ENCODE peak calls at places on chromosomes 6 and 20, in six cellular contexts. N, Y, M, C, Z and G are unnamed samples.

GRCh38 chr20:62926229-62927127 is at the start of gene DIDO1:
- DNase-seq in Z (peak; percentile 83), Y (peak; percentile 83), C (peak; percentile 80), M (peak; percentile 92), N (peak; percentile 89), G (peak; percentile 89)

GRCh38 chr6:41624621-41625365 is 13.5 kb upstream of the MDFI start:
- DNase-seq in Z (no peak), N (no peak), C (no peak), Y (no peak), M (no peak), G (no peak)

GRCh38 chr20:54029176-54029575 is 41.2 kb downstream of the BCAS1 start:
- DNase-seq in C (peak; percentile 43), Y (no peak), N (no peak), M (no peak), Z (no peak), G (no peak)

GRCh38 chr20:57049298-57049697 is 217.1 kb downstream of the BMP7 start:
- DNase-seq in N (no peak), Y (no peak), M (no peak), Z (no peak), C (no peak), G (no peak)

GRCh38 chr6:13519839-13520238 is 32.4 kb upstream of the GFOD1 start:
- DNase-seq in C (no peak), M (no peak), Z (no peak), N (no peak), Y (no peak), G (no peak)

GRCh38 chr20:54173653-54174451 is at the start of gene CYP24A1:
- DNase-seq in Y (no peak), Z (no peak), N (peak; percentile 21), M (peak; percentile 29), C (no peak), G (no peak)

GRCh38 chr6:14463110-14463509 is 345.5 kb downstream of the CD83 start:
- DNase-seq in Y (no peak), C (no peak), Z (no peak), M (no peak), N (no peak), G (no peak)

GRCh38 chr6:131954099-131954774 is 3.1 kb upstream of the CCN2 start:
- DNase-seq in Z (no peak), M (no peak), Y (no peak), C (peak; percentile 33), N (peak; percentile 45), G (no peak)

GRCh38 chr20:2387180-2387577 is 6.5 kb downstream of the TGM6 start:
- DNase-seq in N (peak; percentile 47), Y (no peak), Z (peak; percentile 10), M (no peak), C (peak; percentile 13), G (no peak)